ENCODE peak calls at places on chromosomes 1 and 21, in four cellular contexts. One of them, this sample, is unnamed.

GRCh38 chr1:202007703-202008489 is 2.5 kb upstream of the ELF3 start:
- DNase-seq in pancreas: peak; percentile 85
- DNase-seq in lower lobe of right lung: peak; percentile 90
- DNase-seq in right atrium auricular region: no peak
- DNase-seq in this sample: no peak

GRCh38 chr1:6788946-6789345 is 3.7 kb downstream of the CAMTA1 start:
- DNase-seq in pancreas: no peak
- DNase-seq in lower lobe of right lung: no peak
- DNase-seq in right atrium auricular region: no peak
- DNase-seq in this sample: no peak

GRCh38 chr1:210598135-210598652 is 269.5 kb downstream of the HHAT start:
- DNase-seq in pancreas: no peak
- DNase-seq in lower lobe of right lung: peak; percentile 54
- DNase-seq in right atrium auricular region: peak; percentile 90
- DNase-seq in this sample: no peak

GRCh38 chr1:212749924-212750535 is 41.5 kb downstream of the NSL1 start:
- DNase-seq in pancreas: no peak
- DNase-seq in lower lobe of right lung: no peak
- DNase-seq in right atrium auricular region: no peak
- DNase-seq in this sample: no peak

GRCh38 chr1:58814251-58815068 is 30.6 kb upstream of the JUN start:
- DNase-seq in pancreas: peak; percentile 87
- DNase-seq in lower lobe of right lung: peak; percentile 84
- DNase-seq in right atrium auricular region: no peak
- DNase-seq in this sample: peak; percentile 78

GRCh38 chr1:95233321-95233736 is 681 bp upstream of the RWDD3 start:
- DNase-seq in pancreas: peak; percentile 68
- DNase-seq in lower lobe of right lung: no peak
- DNase-seq in right atrium auricular region: peak; percentile 67
- DNase-seq in this sample: peak; percentile 79

GRCh38 chr1:208225954-208226937 is 17.9 kb downstream of the PLXNA2 start:
- DNase-seq in pancreas: no peak
- DNase-seq in lower lobe of right lung: no peak
- DNase-seq in right atrium auricular region: no peak
- DNase-seq in this sample: no peak

GRCh38 chr1:29607236-29607635 is 370.9 kb downstream of the PTPRU start:
- DNase-seq in pancreas: no peak
- DNase-seq in lower lobe of right lung: no peak
- DNase-seq in right atrium auricular region: no peak
- DNase-seq in this sample: no peak

GRCh38 chr1:155091071-155092051 is 12.7 kb downstream of the EFNA3 start:
- DNase-seq in pancreas: peak; percentile 90
- DNase-seq in lower lobe of right lung: peak; percentile 86
- DNase-seq in right atrium auricular region: peak; percentile 80
- DNase-seq in this sample: peak; percentile 83

GRCh38 chr1:3011631-3012510 is 9.4 kb upstream of the ACTRT2 start:
- DNase-seq in pancreas: no peak
- DNase-seq in lower lobe of right lung: peak; percentile 29
- DNase-seq in right atrium auricular region: no peak
- DNase-seq in this sample: no peak

GRCh38 chr1:201647094-201647493 is 108.2 kb downstream of the NAV1 start:
- DNase-seq in pancreas: no peak
- DNase-seq in lower lobe of right lung: no peak
- DNase-seq in right atrium auricular region: no peak
- DNase-seq in this sample: no peak

GRCh38 chr1:175755516-175755915 is 12.1 kb upstream of the TNR start:
- DNase-seq in pancreas: no peak
- DNase-seq in lower lobe of right lung: no peak
- DNase-seq in right atrium auricular region: no peak
- DNase-seq in this sample: no peak

GRCh38 chr1:27152004-27152828 is 2.7 kb downstream of the SLC9A1 start:
- DNase-seq in pancreas: peak; percentile 69
- DNase-seq in lower lobe of right lung: no peak
- DNase-seq in right atrium auricular region: no peak
- DNase-seq in this sample: no peak

GRCh38 chr1:48493970-48494769 is 22.2 kb upstream of the SPATA6 start:
- DNase-seq in pancreas: no peak
- DNase-seq in lower lobe of right lung: no peak
- DNase-seq in right atrium auricular region: no peak
- DNase-seq in this sample: no peak

GRCh38 chr1:58982259-58982998 is 198.6 kb upstream of the JUN start:
- DNase-seq in pancreas: peak; percentile 77
- DNase-seq in lower lobe of right lung: no peak
- DNase-seq in right atrium auricular region: no peak
- DNase-seq in this sample: peak; percentile 50

GRCh38 chr21:23394458-23394857 is 2212.8 kb downstream of the MRPL39 start:
- DNase-seq in pancreas: no peak
- DNase-seq in lower lobe of right lung: no peak
- DNase-seq in right atrium auricular region: no peak
- DNase-seq in this sample: no peak

GRCh38 chr1:243234978-243235657 is 20.0 kb downstream of the CEP170 start:
- DNase-seq in pancreas: no peak
- DNase-seq in lower lobe of right lung: no peak
- DNase-seq in right atrium auricular region: no peak
- DNase-seq in this sample: no peak

GRCh38 chr1:10873189-10873588 is 76.7 kb upstream of the CASZ1 start:
- DNase-seq in pancreas: peak; percentile 33
- DNase-seq in lower lobe of right lung: no peak
- DNase-seq in right atrium auricular region: no peak
- DNase-seq in this sample: no peak

GRCh38 chr1:151135433-151136385 is 10.7 kb downstream of the SEMA6C start:
- DNase-seq in pancreas: no peak
- DNase-seq in lower lobe of right lung: no peak
- DNase-seq in right atrium auricular region: no peak
- DNase-seq in this sample: no peak

GRCh38 chr21:38768385-38769071 is 37.2 kb upstream of the ETS2 start:
- DNase-seq in pancreas: no peak
- DNase-seq in lower lobe of right lung: no peak
- DNase-seq in right atrium auricular region: no peak
- DNase-seq in this sample: no peak

GRCh38 chr1:32336963-32337675 is 1.1 kb upstream of the MARCKSL1 start:
- DNase-seq in pancreas: peak; percentile 63
- DNase-seq in lower lobe of right lung: peak; percentile 84
- DNase-seq in right atrium auricular region: no peak
- DNase-seq in this sample: no peak

GRCh38 chr1:39632491-39633417 is 6.7 kb downstream of the HEYL start:
- DNase-seq in pancreas: peak; percentile 93
- DNase-seq in lower lobe of right lung: peak; percentile 63
- DNase-seq in right atrium auricular region: no peak
- DNase-seq in this sample: peak; percentile 91

GRCh38 chr1:109739738-109740614 is 862 bp downstream of the GSTM3 start:
- DNase-seq in pancreas: peak; percentile 88
- DNase-seq in lower lobe of right lung: peak; percentile 83
- DNase-seq in right atrium auricular region: peak; percentile 83
- DNase-seq in this sample: peak; percentile 85

GRCh38 chr1:109740615-109741373 is at the start of gene GSTM3:
- DNase-seq in pancreas: no peak
- DNase-seq in lower lobe of right lung: no peak
- DNase-seq in right atrium auricular region: no peak
- DNase-seq in this sample: no peak
- H3K4me3 ChIP-seq in pancreas: peak within 1 kb of the TSS; percentile 56
- H3K4me3 ChIP-seq in lower lobe of right lung: peak within 1 kb of the TSS; percentile 77
- H3K4me3 ChIP-seq in right atrium auricular region: peak within 1 kb of the TSS; percentile 67
- H3K4me3 ChIP-seq in this sample: peak within 1 kb of the TSS; percentile 80

GRCh38 chr1:13780780-13781179 is 80.8 kb downstream of the PRDM2 start:
- DNase-seq in pancreas: no peak
- DNase-seq in lower lobe of right lung: no peak
- DNase-seq in right atrium auricular region: no peak
- DNase-seq in this sample: no peak

GRCh38 chr1:13782634-13782995 is 82.6 kb downstream of the PRDM2 start:
- DNase-seq in pancreas: no peak
- DNase-seq in lower lobe of right lung: no peak
- DNase-seq in right atrium auricular region: no peak
- DNase-seq in this sample: no peak

GRCh38 chr1:13783551-13783950 is 83.6 kb downstream of the PRDM2 start:
- DNase-seq in pancreas: no peak
- DNase-seq in lower lobe of right lung: no peak
- DNase-seq in right atrium auricular region: no peak
- DNase-seq in this sample: no peak

GRCh38 chr1:13781228-13781627 is 81.2 kb downstream of the PRDM2 start:
- DNase-seq in pancreas: no peak
- DNase-seq in lower lobe of right lung: no peak
- DNase-seq in right atrium auricular region: no peak
- DNase-seq in this sample: no peak

DNA sequence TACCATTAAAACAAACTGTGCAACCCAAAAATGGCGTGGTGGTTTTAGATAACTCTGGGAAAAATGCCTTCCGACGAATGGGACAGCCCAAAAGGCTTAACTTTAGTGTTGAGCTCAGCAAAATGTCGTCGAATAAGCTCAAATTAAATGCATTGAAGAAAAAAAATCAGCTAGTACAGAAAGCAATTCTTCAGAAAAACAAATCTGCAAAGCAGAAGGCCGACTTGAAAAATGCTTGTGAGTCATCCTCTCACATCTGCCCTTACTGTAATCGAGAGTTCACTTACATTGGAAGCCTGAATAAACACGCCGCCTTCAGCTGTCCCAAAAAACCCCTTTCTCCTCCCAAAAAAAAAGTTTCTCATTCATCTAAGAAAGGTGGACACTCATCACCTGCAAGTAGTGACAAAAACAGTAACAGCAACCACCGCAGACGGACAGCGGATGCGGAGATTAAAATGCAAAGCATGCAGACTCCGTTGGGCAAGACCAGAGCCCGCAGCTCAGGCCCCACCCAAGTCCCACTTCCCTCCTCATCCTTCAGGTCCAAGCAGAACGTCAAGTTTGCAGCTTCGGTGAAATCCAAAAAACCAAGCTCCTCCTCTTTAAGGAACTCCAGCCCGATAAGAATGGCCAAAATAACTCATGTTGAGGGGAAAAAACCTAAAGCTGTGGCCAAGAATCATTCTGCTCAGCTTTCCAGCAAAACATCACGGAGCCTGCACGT is 82.1 kb downstream of the PRDM2 start:
- DNase-seq in pancreas: no peak
- DNase-seq in lower lobe of right lung: no peak
- DNase-seq in right atrium auricular region: no peak
- DNase-seq in this sample: no peak
- TF ChIP-seq CTCF in pancreas: no peak
- TF ChIP-seq CTCF in lower lobe of right lung: no peak
- TF ChIP-seq CTCF in right atrium auricular region: no peak
- TF ChIP-seq CTCF in this sample: no peak

GRCh38 chr1:110347182-110347893 is 8.2 kb downstream of the RBM15 start:
- DNase-seq in pancreas: no peak
- DNase-seq in lower lobe of right lung: no peak
- DNase-seq in right atrium auricular region: no peak
- DNase-seq in this sample: no peak

GRCh38 chr1:110343249-110343648 is 4.1 kb downstream of the RBM15 start:
- DNase-seq in pancreas: no peak
- DNase-seq in lower lobe of right lung: no peak
- DNase-seq in right atrium auricular region: no peak
- DNase-seq in this sample: no peak

GRCh38 chr1:110346690-110347089 is 7.5 kb downstream of the RBM15 start:
- DNase-seq in pancreas: no peak
- DNase-seq in lower lobe of right lung: no peak
- DNase-seq in right atrium auricular region: no peak
- DNase-seq in this sample: no peak

GRCh38 chr1:110344152-110344551 is 5.0 kb downstream of the RBM15 start:
- DNase-seq in pancreas: no peak
- DNase-seq in lower lobe of right lung: no peak
- DNase-seq in right atrium auricular region: no peak
- DNase-seq in this sample: no peak

DNA sequence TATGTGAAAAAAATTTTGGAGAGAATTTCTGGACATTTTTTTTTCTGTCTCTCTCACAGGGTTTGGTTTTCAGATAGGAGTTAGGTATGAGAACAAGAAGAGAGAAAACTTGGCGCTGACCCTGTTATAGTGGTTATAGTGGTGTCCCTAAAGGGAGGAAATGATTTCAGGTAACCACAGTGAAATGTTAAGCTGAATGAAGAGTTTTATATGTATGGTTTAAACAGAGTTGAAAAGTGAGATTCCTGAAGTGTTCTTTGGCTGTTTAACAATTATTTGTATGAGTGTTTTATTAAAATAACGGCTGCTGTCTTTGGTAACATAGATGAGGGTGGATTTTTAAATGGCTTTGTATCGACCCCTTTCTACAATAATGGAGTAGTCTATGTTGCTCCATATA is 6.3 kb downstream of the RBM15 start:
- DNase-seq in pancreas: no peak
- DNase-seq in lower lobe of right lung: no peak
- DNase-seq in right atrium auricular region: no peak
- DNase-seq in this sample: no peak
- H3K27ac ChIP-seq in pancreas: no peak overlapping the region
- H3K27ac ChIP-seq in lower lobe of right lung: no peak overlapping the region
- H3K27ac ChIP-seq in right atrium auricular region: no peak overlapping the region
- H3K27ac ChIP-seq in this sample: no peak overlapping the region

DNA sequence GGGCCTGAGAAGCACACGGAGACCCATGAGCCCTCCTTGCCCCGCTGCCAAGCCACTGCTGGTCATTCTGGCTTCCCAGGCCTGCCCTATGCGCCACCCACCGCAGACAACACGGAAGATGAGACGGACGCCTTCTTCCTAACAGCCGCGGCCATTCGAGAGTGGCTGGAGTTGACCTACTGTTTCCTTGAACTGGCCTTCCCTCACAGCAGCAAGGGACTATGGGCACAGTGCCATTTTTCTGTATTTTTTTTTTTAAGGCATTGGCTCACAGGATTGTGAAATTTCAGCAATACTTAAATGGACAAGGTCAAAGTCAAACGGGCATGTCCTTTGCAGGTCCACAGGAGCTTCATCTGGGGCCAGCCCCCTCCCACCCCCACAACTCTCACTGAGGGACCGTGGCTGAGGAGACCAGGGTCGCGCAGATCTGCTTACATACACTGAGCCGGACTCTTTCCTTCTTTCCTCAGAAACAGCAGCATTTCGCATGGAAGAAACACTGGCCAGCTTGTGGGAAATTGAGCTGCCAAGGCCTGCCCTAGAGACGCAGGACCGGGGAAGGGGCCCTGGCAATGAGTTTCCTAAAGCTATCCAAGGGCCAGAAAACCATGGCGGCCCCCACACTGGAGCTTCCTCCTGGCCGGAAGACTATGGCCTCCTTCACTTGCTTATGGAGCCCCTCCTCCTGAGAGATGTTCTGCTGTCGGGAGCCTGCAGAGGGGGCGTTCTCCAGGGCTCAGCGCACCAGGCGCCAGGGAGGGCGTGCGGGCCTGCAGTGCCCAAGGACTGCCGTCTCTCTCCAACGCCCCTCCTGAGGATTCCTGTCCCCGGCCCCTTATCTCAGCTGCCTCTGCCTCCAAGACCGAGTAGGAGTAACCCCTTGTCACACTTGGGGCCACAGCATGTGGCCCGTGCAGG is 98.9 kb downstream of the PGBD5 start:
- DNase-seq in pancreas: no peak
- DNase-seq in lower lobe of right lung: no peak
- DNase-seq in right atrium auricular region: no peak
- DNase-seq in this sample: no peak
- H3K4me3 ChIP-seq in pancreas: no peak overlapping the region
- H3K4me3 ChIP-seq in lower lobe of right lung: no peak overlapping the region
- H3K4me3 ChIP-seq in right atrium auricular region: no peak overlapping the region
- H3K4me3 ChIP-seq in this sample: no peak overlapping the region

GRCh38 chr21:35942211-35943144 is 117.8 kb downstream of the SETD4 start:
- DNase-seq in pancreas: no peak
- DNase-seq in lower lobe of right lung: no peak
- DNase-seq in right atrium auricular region: no peak
- DNase-seq in this sample: no peak
- TF ChIP-seq CTCF in pancreas: no peak
- TF ChIP-seq CTCF in lower lobe of right lung: no peak
- TF ChIP-seq CTCF in right atrium auricular region: no peak
- TF ChIP-seq CTCF in this sample: no peak